ENCODE peak calls at places on chromosomes 6 and 20, in eight cellular contexts. K, F, Z, S, H, X, N and Y are unnamed samples. For H3K4me1, the result is how much of the 10 kb centered on the place peaks cover.

GRCh38 chr20:43766395-43766794 is 39.6 kb upstream of the GTSF1L start:
- DNase-seq in N (no peak), K (no peak), Z (no peak), S (no peak), X (no peak), H (no peak), F (no peak), Y (no peak)

GRCh38 chr6:105431226-105431625 is 28.3 kb upstream of the PREP start:
- DNase-seq in Z (no peak), F (no peak), N (no peak), K (no peak), H (no peak), X (no peak), S (peak), Y (no peak)

GRCh38 chr20:58747400-58747672 is 54.7 kb downstream of the NPEPL1 start:
- DNase-seq in Z (no peak), S (no peak), H (no peak), F (no peak), X (no peak), N (no peak), K (no peak), Y (no peak)

GRCh38 chr20:4637081-4637797 is 84.5 kb upstream of the PRND start:
- DNase-seq in X (no peak), H (no peak), K (no peak), S (no peak), Z (no peak), F (no peak), N (no peak), Y (no peak)

GRCh38 chr6:89146748-89147715 is 1.2 kb downstream of the PM20D2 start:
- DNase-seq in N (no peak), F (peak), H (peak), S (peak), X (no peak), K (no peak), Z (no peak), Y (no peak)

GRCh38 chr6:106562001-106562400 is 67.3 kb downstream of the RTN4IP1 start:
- DNase-seq in S (no peak), H (no peak), Z (no peak), X (no peak), F (no peak), N (no peak), K (no peak), Y (no peak)

GRCh38 chr20:11766961-11767360 is 150.7 kb upstream of the BTBD3 start:
- DNase-seq in S (no peak), X (no peak), N (no peak), F (no peak), K (no peak), Z (no peak), H (no peak), Y (no peak)

GRCh38 chr20:41198443-41198842 is 61.1 kb downstream of the PLCG1 start:
- DNase-seq in X (no peak), F (no peak), K (no peak), S (no peak), H (no peak), Z (no peak), N (no peak), Y (no peak)

GRCh38 chr20:38181207-38181693 is 16.2 kb upstream of the TGM2 start:
- DNase-seq in K (peak), Z (no peak), N (no peak), X (peak), H (no peak), F (no peak), S (no peak), Y (no peak)

GRCh38 chr6:89244237-89244985 is 27.3 kb upstream of the GABRR1 start:
- DNase-seq in F (no peak), S (no peak), N (no peak), K (no peak), X (no peak), Z (no peak), H (no peak), Y (no peak)

GRCh38 chr6:34580707-34581560 is 24.8 kb upstream of the SPDEF start:
- DNase-seq in S (no peak), K (no peak), Z (peak), X (peak), F (no peak), H (no peak), N (no peak), Y (no peak)

GRCh38 chr6:2891768-2892170 is 11.3 kb downstream of the SERPINB9 start:
- DNase-seq in F (peak), X (no peak), S (no peak), K (no peak), Z (no peak), H (no peak), N (no peak), Y (no peak)

GRCh38 chr20:58719971-58720371 is 27.4 kb downstream of the NPEPL1 start:
- DNase-seq in Z (peak), S (no peak), F (no peak), K (no peak), H (no peak), N (peak), X (peak), Y (peak)

GRCh38 chr20:63968928-63969760 is 586 bp downstream of the ZNF512B start:
- DNase-seq in S (no peak), H (peak), K (peak), Z (peak), X (peak), F (peak), N (peak), Y (no peak)

GRCh38 chr6:3061501-3061941 is 6.8 kb upstream of the RIPK1 start:
- DNase-seq in S (no peak), F (no peak), N (no peak), K (no peak), Z (no peak), H (no peak), X (no peak), Y (no peak)

GRCh38 chr20:9281770-9282169 is 212.9 kb downstream of the PLCB4 start:
- DNase-seq in F (no peak), S (no peak), K (no peak), H (no peak), Z (no peak), N (no peak), X (no peak), Y (no peak)

DNA sequence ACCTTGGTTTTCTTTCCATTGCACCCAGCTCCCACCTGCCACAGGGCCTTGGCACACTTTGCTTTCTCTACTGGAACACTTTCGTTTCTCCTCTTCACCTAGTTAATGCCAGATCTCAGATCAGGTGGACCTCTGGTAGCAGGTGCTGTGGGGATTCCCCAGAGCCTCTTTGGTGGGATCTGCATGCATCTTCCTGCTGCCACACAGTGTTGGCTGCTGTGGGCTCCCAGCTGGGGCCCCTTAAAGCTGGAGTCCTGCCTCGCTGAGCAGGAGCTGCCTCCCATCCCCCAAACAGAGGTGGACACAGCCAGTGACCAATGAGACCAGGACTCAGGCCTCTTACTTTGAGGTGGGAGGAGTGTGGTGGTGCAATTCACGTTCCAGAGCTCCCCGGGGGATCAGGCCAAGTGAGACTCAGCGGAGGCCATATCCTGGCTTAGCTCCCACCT is 28.4 kb downstream of the CEBPB start:
- DNase-seq in K (no peak), F (no peak), N (peak), H (no peak), S (no peak), X (no peak), Z (no peak), Y (no peak)
- H3K4me1 ChIP-seq in K (under half), F (under half), N (under half), H (under half), S (under half), X (under half), Z (under half), Y (half or more)

GRCh38 chr6:100177956-100178355 is 183.9 kb upstream of the MCHR2 start:
- DNase-seq in X (no peak), F (no peak), S (no peak), N (no peak), Z (no peak), H (no peak), K (no peak), Y (no peak)
- TF ChIP-seq CTCF in X (no peak), F (no peak), S (no peak), N (no peak), Z (no peak), H (no peak), K (no peak), Y (no peak)

GRCh38 chr20:10350188-10350842 is 83.7 kb downstream of the MKKS start:
- DNase-seq in Z (no peak), X (no peak), N (no peak), S (no peak), H (no peak), K (no peak), F (no peak), Y (no peak)

GRCh38 chr20:10356628-10357027 is 77.4 kb downstream of the MKKS start:
- DNase-seq in K (no peak), H (no peak), F (no peak), Z (no peak), X (no peak), N (no peak), S (no peak), Y (no peak)

GRCh38 chr20:10357061-10357708 is 76.8 kb downstream of the MKKS start:
- DNase-seq in X (no peak), H (no peak), N (no peak), Z (no peak), K (no peak), F (no peak), S (no peak), Y (no peak)

GRCh38 chr20:10349118-10349517 is 84.9 kb downstream of the MKKS start:
- DNase-seq in X (no peak), N (no peak), H (no peak), F (no peak), K (no peak), S (no peak), Z (no peak), Y (no peak)

DNA sequence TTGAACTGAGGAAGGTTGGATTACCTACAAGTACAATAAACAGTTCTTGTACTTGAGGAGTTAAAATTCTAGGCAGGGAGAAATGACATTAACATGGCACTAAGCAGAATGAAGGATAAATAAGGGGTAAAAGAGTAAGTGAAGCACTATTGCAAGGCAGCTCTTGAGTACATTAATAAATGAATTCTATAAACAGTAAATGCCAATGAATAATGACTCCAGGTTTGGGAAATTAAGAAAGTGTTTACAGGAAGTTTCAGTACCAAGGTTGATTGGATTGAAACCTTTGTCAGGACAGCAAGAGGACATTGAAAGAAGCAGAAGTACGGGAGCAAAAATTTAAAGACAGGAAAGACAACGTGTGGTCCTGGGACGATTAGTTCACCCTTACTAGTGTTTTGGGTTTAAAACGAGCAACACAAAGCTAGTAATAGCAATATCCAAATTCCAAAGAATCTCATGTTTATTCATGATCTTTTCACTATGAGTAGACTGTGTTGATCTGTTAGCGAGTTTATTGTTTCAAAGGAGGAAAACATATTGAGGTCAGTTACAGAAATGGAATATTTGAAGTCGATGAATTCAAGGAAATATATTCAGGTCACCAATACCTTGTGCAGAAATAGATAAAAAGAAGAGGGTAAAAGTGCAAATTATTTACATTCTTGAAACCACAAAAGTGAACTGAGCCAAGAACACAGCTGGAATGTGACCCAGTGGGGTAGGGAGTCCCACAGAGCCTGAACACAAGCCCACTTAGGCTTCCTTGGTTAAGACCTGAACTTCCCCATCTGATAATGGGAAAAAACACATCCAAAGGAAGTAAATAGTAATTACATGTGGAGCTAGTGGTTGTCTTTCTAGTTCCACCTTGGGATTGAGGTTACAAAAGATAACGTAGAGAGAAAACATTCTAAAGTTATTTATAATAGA is 80.8 kb downstream of the MKKS start:
- DNase-seq in N (no peak), F (no peak), S (peak), X (no peak), Z (no peak), K (no peak), H (no peak), Y (no peak)
- TF ChIP-seq POLR2A in N (no peak), F (no peak), S (no peak), X (no peak), Z (no peak), K (no peak), H (no peak), Y (no peak)

GRCh38 chr6:30884521-30885480 is 482 bp downstream of the DDR1 start:
- DNase-seq in S (peak), K (peak), H (peak), X (peak), N (peak), Z (peak), F (peak), Y (no peak)
- H3K4me1 ChIP-seq in S (under half), K (under half), H (half or more), X (under half), N (half or more), Z (under half), F (under half), Y (half or more)

GRCh38 chr6:15327271-15327670 is 81.4 kb downstream of the JARID2 start:
- DNase-seq in K (peak), S (peak), N (no peak), F (peak), X (no peak), H (no peak), Z (no peak), Y (no peak)
- TF ChIP-seq CTCF in K (no peak), S (peak), N (peak), F (no peak), X (no peak), H (no peak), Z (no peak), Y (no peak)

GRCh38 chr6:31862344-31863235 is at the start of gene NEU1:
- DNase-seq in S (peak), Z (peak), N (peak), H (peak), K (peak), X (peak), F (peak), Y (peak)
- TF ChIP-seq POLR2A in S (peak), Z (peak), N (peak), H (peak), K (peak), X (peak), F (peak), Y (peak)

GRCh38 chr20:20755227-20755626 is 42.8 kb upstream of the RALGAPA2 start:
- DNase-seq in K (no peak), N (no peak), F (no peak), Z (no peak), X (no peak), H (no peak), S (no peak), Y (no peak)

GRCh38 chr20:20755674-20756319 is 43.4 kb upstream of the RALGAPA2 start:
- DNase-seq in S (no peak), X (no peak), N (no peak), K (no peak), Z (no peak), H (no peak), F (no peak), Y (no peak)

GRCh38 chr20:20754758-20755157 is 42.3 kb upstream of the RALGAPA2 start:
- DNase-seq in X (no peak), S (no peak), Z (no peak), F (no peak), N (no peak), H (no peak), K (no peak), Y (no peak)

DNA sequence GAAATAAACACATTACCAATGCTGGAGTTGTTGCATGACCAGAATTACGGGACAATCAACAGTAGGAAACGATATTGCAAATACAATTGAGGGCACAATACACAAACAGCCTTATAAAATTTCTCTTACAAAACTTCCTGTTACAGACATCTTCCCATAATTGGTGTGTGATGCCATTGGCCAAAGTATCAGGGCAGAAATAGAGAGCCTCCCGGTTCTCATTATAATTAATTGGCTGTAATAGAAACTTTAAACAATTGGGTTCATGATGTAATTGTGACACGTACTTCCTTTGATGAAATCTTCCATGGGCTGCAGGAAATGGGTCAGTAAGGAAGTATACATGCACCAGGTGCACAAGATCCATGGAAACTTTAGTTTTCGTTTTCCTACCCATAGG is 40.3 kb upstream of the RALGAPA2 start:
- DNase-seq in F (no peak), H (no peak), Z (no peak), N (no peak), S (no peak), K (no peak), X (no peak), Y (no peak)
- H3K4me1 ChIP-seq in F (under half), H (under half), Z (under half), N (under half), S (under half), K (under half), X (under half), Y (under half)

DNA sequence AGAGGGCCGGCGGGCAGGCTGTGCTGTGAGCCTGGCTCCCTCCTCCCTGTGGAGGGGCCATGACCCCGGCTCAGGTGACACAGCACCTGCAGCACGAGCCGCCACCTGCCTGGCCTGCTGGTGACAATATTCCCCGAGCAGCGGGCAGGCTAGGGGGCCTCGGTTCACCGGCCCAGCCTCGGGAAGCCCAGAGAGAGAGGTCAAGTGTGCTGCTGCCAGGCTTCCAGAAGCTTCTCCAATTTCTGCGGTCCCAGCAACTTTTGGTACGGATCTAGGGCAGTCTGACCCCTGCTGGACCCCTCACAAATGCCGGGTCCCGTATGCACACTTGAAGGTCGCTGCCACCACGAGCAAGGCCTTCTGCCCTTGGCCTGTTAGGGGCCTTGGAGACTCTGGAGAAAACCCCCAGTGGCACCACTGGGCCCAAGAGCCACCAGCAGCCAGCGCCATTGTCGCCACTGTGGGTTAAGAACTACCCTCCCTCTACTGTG is 38.6 kb upstream of the NOL4L start:
- DNase-seq in X (no peak), N (no peak), F (no peak), S (no peak), H (no peak), Z (no peak), K (no peak), Y (no peak)
- TF ChIP-seq CTCF in X (no peak), N (no peak), F (no peak), S (no peak), H (no peak), Z (no peak), K (no peak), Y (no peak)